ENCODE peak calls at places on chromosomes 13 and 19, in seven cellular contexts. X is A673, W is HepG2, J is suprapubic skin, P is uterus, F is left lung, Y is BE2C. H is an unnamed sample.
A peak's percentile ranks its signal among the peaks of the same experiment; 100 is the strongest.

GRCh38 chr13:86653009-86653408 is 853.8 kb upstream of the SLITRK6 start:
- DNase-seq in X (no peak), W (no peak), J (no peak), P (no peak), F (no peak), Y (no peak), H (no peak)

GRCh38 chr19:53878786-53879144 is 3.2 kb upstream of the PRKCG start:
- DNase-seq in X (no peak), W (no peak), J (no peak), P (no peak), F (no peak), Y (no peak), H (no peak)

GRCh38 chr19:33487901-33488817 is 33.4 kb downstream of the PEPD start:
- DNase-seq in X (peak; percentile 96), W (no peak), J (peak; percentile 68), P (no peak), F (peak; percentile 61), Y (no peak), H (no peak)

GRCh38 chr19:16445238-16446107 is 26.3 kb downstream of the EPS15L1 start:
- DNase-seq in X (no peak), W (peak; percentile 32), J (no peak), P (no peak), F (peak; percentile 51), Y (no peak), H (no peak)

GRCh38 chr13:38350114-38350617 is 515 bp downstream of the UFM1 start:
- DNase-seq in X (no peak), W (peak; percentile 49), J (peak; percentile 85), P (peak; percentile 54), F (peak; percentile 87), Y (peak; percentile 33), H (peak; percentile 32)

GRCh38 chr13:113359556-113359955 is 4.4 kb downstream of the GRTP1 start:
- DNase-seq in X (no peak), W (no peak), J (peak; percentile 70), P (no peak), F (no peak), Y (no peak), H (peak; percentile 15)

GRCh38 chr13:61927648-61928047 is 512.0 kb upstream of the PCDH20 start:
- DNase-seq in X (peak; percentile 63), W (no peak), J (no peak), P (no peak), F (no peak), Y (no peak), H (no peak)

GRCh38 chr19:30340724-30341595 is 31.2 kb upstream of the ZNF536 start:
- DNase-seq in X (peak; percentile 24), W (no peak), J (no peak), P (no peak), F (no peak), Y (peak; percentile 27), H (no peak)

GRCh38 chr13:24147570-24147963 is 13.0 kb upstream of the SPATA13 start:
- DNase-seq in X (no peak), W (peak; percentile 37), J (no peak), P (no peak), F (no peak), Y (no peak), H (no peak)

GRCh38 chr19:38675611-38676010 is 28.2 kb downstream of the ACTN4 start:
- DNase-seq in X (no peak), W (no peak), J (no peak), P (no peak), F (no peak), Y (no peak), H (no peak)

GRCh38 chr19:10259162-10259905 is 7.3 kb downstream of the MRPL4 start:
- DNase-seq in X (peak; percentile 94), W (peak; percentile 88), J (peak; percentile 95), P (peak; percentile 74), F (peak; percentile 88), Y (peak; percentile 96), H (peak; percentile 46)

GRCh38 chr19:57560049-57560491 is 407 bp upstream of the ZNF550 start:
- DNase-seq in X (peak; percentile 18), W (no peak), J (no peak), P (no peak), F (no peak), Y (no peak), H (no peak)

GRCh38 chr13:39129253-39129652 is 91.0 kb downstream of the NHLRC3 start:
- DNase-seq in X (no peak), W (no peak), J (no peak), P (no peak), F (no peak), Y (no peak), H (no peak)

GRCh38 chr13:109784590-109785140 is 1.7 kb downstream of the IRS2 start:
- DNase-seq in X (peak; percentile 91), W (no peak), J (no peak), P (peak; percentile 79), F (peak; percentile 97), Y (peak; percentile 92), H (no peak)

GRCh38 chr13:109785141-109785891 is 1.1 kb downstream of the IRS2 start:
- DNase-seq in X (peak; percentile 87), W (no peak), J (no peak), P (peak; percentile 46), F (peak; percentile 89), Y (peak; percentile 63), H (peak; percentile 76)

GRCh38 chr13:109782823-109783411 is 3.5 kb downstream of the IRS2 start:
- DNase-seq in X (peak; percentile 61), W (no peak), J (no peak), P (no peak), F (peak; percentile 83), Y (peak; percentile 27), H (no peak)

GRCh38 chr13:109783447-109783814 is 3.0 kb downstream of the IRS2 start:
- DNase-seq in X (peak; percentile 82), W (no peak), J (no peak), P (no peak), F (no peak), Y (peak; percentile 66), H (no peak)

GRCh38 chr13:109783815-109784589 is 2.4 kb downstream of the IRS2 start:
- DNase-seq in X (peak; percentile 71), W (no peak), J (no peak), P (peak; percentile 17), F (peak; percentile 81), Y (peak; percentile 63), H (no peak)
- H3K4me1 ChIP-seq in X (peaks cover 10% of the 10 kb centered on the region), W (no peaks in the 10 kb centered on the region), J (peaks cover 57% of the 10 kb centered on the region), P (peaks cover 16% of the 10 kb centered on the region), F (peaks cover 18% of the 10 kb centered on the region), Y (no peaks in the 10 kb centered on the region), H (peaks cover 14% of the 10 kb centered on the region)

DNA sequence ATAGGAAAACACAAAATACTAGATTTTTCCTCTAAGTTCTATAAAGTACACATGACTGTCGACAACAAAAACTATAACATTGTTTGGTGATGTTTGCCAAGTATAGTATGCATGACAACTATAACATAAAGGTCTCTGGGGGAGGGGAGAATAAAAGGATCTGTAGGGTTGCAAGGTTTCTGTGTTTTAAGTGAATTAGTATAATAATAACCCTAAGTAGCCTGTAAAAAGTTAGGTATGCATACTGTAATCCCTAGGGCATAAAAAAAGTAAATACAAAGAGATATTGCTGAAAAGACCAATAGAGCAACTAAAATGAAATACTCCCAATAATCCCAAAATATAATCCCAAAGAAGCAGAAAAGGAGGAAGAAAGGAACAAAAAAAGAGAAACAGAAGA is 14.6 kb downstream of the MYCBP2 start:
- DNase-seq in X (no peak), W (no peak), J (no peak), P (no peak), F (no peak), Y (no peak), H (no peak)
- H3K4me1 ChIP-seq in X (peaks cover 11% of the 10 kb centered on the region), W (peaks cover 7% of the 10 kb centered on the region), J (peaks cover 47% of the 10 kb centered on the region), P (no peaks in the 10 kb centered on the region), F (no peaks in the 10 kb centered on the region), Y (no peaks in the 10 kb centered on the region), H (peaks cover 45% of the 10 kb centered on the region)

DNA sequence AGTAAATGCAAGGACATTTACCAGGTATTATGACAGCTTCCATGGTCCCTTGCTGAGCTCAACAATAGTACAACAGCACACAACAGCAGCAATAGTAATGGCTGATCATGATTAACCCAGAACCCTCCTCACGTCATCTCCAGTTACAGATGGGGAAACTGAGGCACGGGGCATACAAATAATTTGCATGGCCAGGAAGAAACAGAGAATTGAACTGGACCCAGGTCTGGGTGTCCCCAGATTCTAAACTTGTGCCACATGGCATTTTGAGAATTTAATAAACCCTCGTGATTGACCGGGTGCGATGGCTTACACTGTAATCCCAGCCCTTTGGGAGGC is 7.2 kb downstream of the MAST3 start:
- DNase-seq in X (no peak), W (no peak), J (no peak), P (no peak), F (no peak), Y (no peak), H (no peak)
- H3K4me1 ChIP-seq in X (peaks cover 9% of the 10 kb centered on the region), W (peaks cover 62% of the 10 kb centered on the region), J (peaks cover 15% of the 10 kb centered on the region), P (peaks cover 2% of the 10 kb centered on the region), F (peaks cover 8% of the 10 kb centered on the region), Y (peaks cover 3% of the 10 kb centered on the region), H (peaks cover 4% of the 10 kb centered on the region)

DNA sequence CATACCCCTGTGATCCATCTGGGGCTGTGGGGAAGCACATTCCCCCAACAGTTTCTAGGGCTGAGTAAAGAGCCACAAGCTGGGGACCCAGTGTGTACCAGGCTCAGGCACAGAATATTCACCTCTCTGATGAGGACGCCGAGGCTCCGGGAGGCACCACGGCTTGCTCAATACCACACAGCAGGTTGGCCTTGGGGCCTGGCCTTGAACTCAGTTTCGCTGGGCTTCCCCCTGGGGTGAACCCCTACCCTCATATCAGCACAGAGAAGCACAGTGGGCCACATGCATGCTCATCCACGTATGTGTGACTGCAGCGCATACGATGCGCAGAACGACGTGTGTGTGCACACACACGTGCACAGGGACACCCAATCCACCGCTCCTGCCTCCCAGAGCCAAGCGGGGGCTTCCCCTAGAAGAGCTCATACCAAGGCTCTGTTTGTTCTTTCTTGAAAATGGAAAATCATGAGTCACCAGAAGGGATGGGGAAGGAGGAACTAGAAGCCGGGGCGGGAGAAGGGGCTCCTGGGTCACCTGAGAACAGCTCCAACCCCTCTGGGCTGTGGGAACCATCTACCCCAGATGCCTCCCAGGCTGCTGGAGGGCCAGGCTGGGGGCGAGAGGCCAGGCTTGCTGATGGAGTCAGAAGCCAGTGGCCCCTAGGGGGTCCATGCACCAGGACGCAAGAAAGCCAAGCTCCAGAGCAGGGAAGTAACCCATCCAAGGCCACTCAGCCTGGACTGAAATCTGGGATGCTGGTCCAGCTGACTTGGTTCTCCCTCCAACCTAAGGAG is 4.9 kb upstream of the PDE4C start:
- DNase-seq in X (no peak), W (no peak), J (no peak), P (no peak), F (no peak), Y (no peak), H (no peak)
- H3K4me1 ChIP-seq in X (peaks cover 16% of the 10 kb centered on the region), W (peaks cover 28% of the 10 kb centered on the region), J (peaks cover 9% of the 10 kb centered on the region), P (peaks cover 2% of the 10 kb centered on the region), F (peaks cover 3% of the 10 kb centered on the region), Y (peaks cover 2% of the 10 kb centered on the region), H (no peaks in the 10 kb centered on the region)

DNA sequence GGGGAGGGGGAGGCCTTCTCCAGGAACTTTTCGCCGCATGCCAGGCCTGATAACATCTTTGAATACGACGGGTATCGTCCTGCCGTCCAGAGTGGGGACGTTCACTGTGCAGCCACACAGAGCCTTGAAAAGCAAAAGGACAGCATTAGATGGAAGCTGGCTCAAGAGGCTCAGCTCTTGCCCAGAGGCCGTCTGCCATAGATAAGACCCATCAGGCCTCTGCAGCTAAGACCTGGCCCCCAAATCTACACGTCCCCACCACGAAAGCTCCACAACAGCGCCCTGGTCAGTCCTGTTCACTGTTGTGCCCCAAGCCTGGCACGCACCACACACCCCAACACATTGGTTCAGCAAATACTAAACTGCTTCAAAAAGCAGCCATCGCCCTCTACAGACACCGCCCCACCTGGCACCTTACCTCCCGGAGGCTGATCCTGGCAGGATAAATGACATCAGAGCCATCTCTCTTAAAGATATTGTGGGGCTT is 2.1 kb downstream of the DNAJB1 start:
- DNase-seq in X (no peak), W (no peak), J (no peak), P (no peak), F (no peak), Y (no peak), H (no peak)
- H3K4me1 ChIP-seq in X (peaks cover 9% of the 10 kb centered on the region), W (peaks cover 79% of the 10 kb centered on the region), J (peaks cover 54% of the 10 kb centered on the region), P (no peaks in the 10 kb centered on the region), F (peaks cover 11% of the 10 kb centered on the region), Y (no peaks in the 10 kb centered on the region), H (peaks cover 34% of the 10 kb centered on the region)